ENCODE peak calls at places on chromosome 14, in nine cellular contexts. One of them, this sample, is unnamed. For H3K4me1, the result is how much of the 10 kb centered on the place peaks cover.

GRCh38 chr14:98242903-98243302 is 1029.1 kb downstream of the BCL11B start:
- DNase-seq in HepG2: no peak
- DNase-seq in H9: no peak
- DNase-seq in mammary epithelial cell: no peak
- DNase-seq in IMR-90: no peak
- DNase-seq in neuronal stem cell: no peak
- DNase-seq in MM.1S: no peak
- DNase-seq in astrocyte: no peak
- DNase-seq in adipocyte: no peak
- DNase-seq in this sample: no peak

GRCh38 chr14:101109981-101110728 is 206.6 kb upstream of the RTL1 start:
- DNase-seq in HepG2: no peak
- DNase-seq in H9: no peak
- DNase-seq in mammary epithelial cell: no peak
- DNase-seq in IMR-90: no peak
- DNase-seq in neuronal stem cell: no peak
- DNase-seq in MM.1S: no peak
- DNase-seq in astrocyte: no peak
- DNase-seq in adipocyte: no peak
- DNase-seq in this sample: peak

GRCh38 chr14:89186850-89187376 is 230.1 kb downstream of the FOXN3 start:
- DNase-seq in HepG2: no peak
- DNase-seq in H9: no peak
- DNase-seq in mammary epithelial cell: no peak
- DNase-seq in IMR-90: peak
- DNase-seq in neuronal stem cell: no peak
- DNase-seq in MM.1S: no peak
- DNase-seq in astrocyte: no peak
- DNase-seq in adipocyte: no peak
- DNase-seq in this sample: no peak

GRCh38 chr14:91410781-91411536 is 6.7 kb downstream of the CCDC88C start:
- DNase-seq in HepG2: no peak
- DNase-seq in H9: no peak
- DNase-seq in mammary epithelial cell: no peak
- DNase-seq in IMR-90: no peak
- DNase-seq in neuronal stem cell: no peak
- DNase-seq in MM.1S: no peak
- DNase-seq in astrocyte: no peak
- DNase-seq in adipocyte: no peak
- DNase-seq in this sample: no peak

GRCh38 chr14:59331217-59331616 is 134.0 kb downstream of the GPR135 start:
- DNase-seq in HepG2: no peak
- DNase-seq in H9: peak
- DNase-seq in mammary epithelial cell: no peak
- DNase-seq in IMR-90: no peak
- DNase-seq in neuronal stem cell: peak
- DNase-seq in MM.1S: no peak
- DNase-seq in astrocyte: no peak
- DNase-seq in adipocyte: no peak
- DNase-seq in this sample: no peak

GRCh38 chr14:75373133-75373532 is 54.7 kb upstream of the JDP2 start:
- DNase-seq in HepG2: no peak
- DNase-seq in H9: no peak
- DNase-seq in mammary epithelial cell: no peak
- DNase-seq in IMR-90: no peak
- DNase-seq in neuronal stem cell: no peak
- DNase-seq in MM.1S: no peak
- DNase-seq in astrocyte: no peak
- DNase-seq in adipocyte: no peak
- DNase-seq in this sample: no peak

GRCh38 chr14:69484444-69485113 is at the start of gene PLEKHD1:
- DNase-seq in HepG2: no peak
- DNase-seq in H9: peak
- DNase-seq in mammary epithelial cell: peak
- DNase-seq in IMR-90: no peak
- DNase-seq in neuronal stem cell: peak
- DNase-seq in MM.1S: no peak
- DNase-seq in astrocyte: no peak
- DNase-seq in adipocyte: no peak
- DNase-seq in this sample: no peak

GRCh38 chr14:91009501-91010152 is 50.8 kb downstream of the RPS6KA5 start:
- DNase-seq in HepG2: no peak
- DNase-seq in H9: no peak
- DNase-seq in mammary epithelial cell: no peak
- DNase-seq in IMR-90: no peak
- DNase-seq in neuronal stem cell: no peak
- DNase-seq in MM.1S: peak
- DNase-seq in astrocyte: no peak
- DNase-seq in adipocyte: no peak
- DNase-seq in this sample: no peak

GRCh38 chr14:30974628-30975027 is 50.8 kb upstream of the AP4S1 start:
- DNase-seq in HepG2: no peak
- DNase-seq in H9: no peak
- DNase-seq in mammary epithelial cell: no peak
- DNase-seq in IMR-90: peak
- DNase-seq in neuronal stem cell: no peak
- DNase-seq in MM.1S: no peak
- DNase-seq in astrocyte: peak
- DNase-seq in adipocyte: peak
- DNase-seq in this sample: no peak

GRCh38 chr14:101226265-101226602 is 322.7 kb upstream of the RTL1 start:
- DNase-seq in HepG2: no peak
- DNase-seq in H9: no peak
- DNase-seq in mammary epithelial cell: no peak
- DNase-seq in IMR-90: no peak
- DNase-seq in neuronal stem cell: no peak
- DNase-seq in MM.1S: no peak
- DNase-seq in astrocyte: no peak
- DNase-seq in adipocyte: no peak
- DNase-seq in this sample: no peak

GRCh38 chr14:54572316-54572715 is 5.4 kb downstream of the SAMD4A start:
- DNase-seq in HepG2: peak
- DNase-seq in H9: peak
- DNase-seq in mammary epithelial cell: peak
- DNase-seq in IMR-90: no peak
- DNase-seq in neuronal stem cell: no peak
- DNase-seq in MM.1S: peak
- DNase-seq in astrocyte: no peak
- DNase-seq in adipocyte: peak
- DNase-seq in this sample: no peak

GRCh38 chr14:74238974-74239847 is at the start of gene VSX2:
- DNase-seq in HepG2: no peak
- DNase-seq in H9: peak
- DNase-seq in mammary epithelial cell: no peak
- DNase-seq in IMR-90: no peak
- DNase-seq in neuronal stem cell: no peak
- DNase-seq in MM.1S: no peak
- DNase-seq in astrocyte: no peak
- DNase-seq in adipocyte: no peak
- DNase-seq in this sample: no peak

GRCh38 chr14:96408608-96409007 is 16.7 kb downstream of the AK7 start:
- DNase-seq in HepG2: no peak
- DNase-seq in H9: no peak
- DNase-seq in mammary epithelial cell: no peak
- DNase-seq in IMR-90: no peak
- DNase-seq in neuronal stem cell: no peak
- DNase-seq in MM.1S: no peak
- DNase-seq in astrocyte: no peak
- DNase-seq in adipocyte: no peak
- DNase-seq in this sample: no peak

GRCh38 chr14:96407980-96408570 is 16.1 kb downstream of the AK7 start:
- DNase-seq in HepG2: no peak
- DNase-seq in H9: no peak
- DNase-seq in mammary epithelial cell: no peak
- DNase-seq in IMR-90: no peak
- DNase-seq in neuronal stem cell: no peak
- DNase-seq in MM.1S: no peak
- DNase-seq in astrocyte: no peak
- DNase-seq in adipocyte: no peak
- DNase-seq in this sample: no peak

GRCh38 chr14:96413526-96413925 is 21.6 kb downstream of the AK7 start:
- DNase-seq in HepG2: no peak
- DNase-seq in H9: no peak
- DNase-seq in mammary epithelial cell: no peak
- DNase-seq in IMR-90: no peak
- DNase-seq in neuronal stem cell: no peak
- DNase-seq in MM.1S: no peak
- DNase-seq in astrocyte: no peak
- DNase-seq in adipocyte: no peak
- DNase-seq in this sample: no peak

GRCh38 chr14:96409701-96410100 is 17.8 kb downstream of the AK7 start:
- DNase-seq in HepG2: peak
- DNase-seq in H9: no peak
- DNase-seq in mammary epithelial cell: peak
- DNase-seq in IMR-90: no peak
- DNase-seq in neuronal stem cell: no peak
- DNase-seq in MM.1S: no peak
- DNase-seq in astrocyte: peak
- DNase-seq in adipocyte: no peak
- DNase-seq in this sample: no peak

GRCh38 chr14:96410119-96410518 is 18.2 kb downstream of the AK7 start:
- DNase-seq in HepG2: peak
- DNase-seq in H9: no peak
- DNase-seq in mammary epithelial cell: no peak
- DNase-seq in IMR-90: no peak
- DNase-seq in neuronal stem cell: no peak
- DNase-seq in MM.1S: no peak
- DNase-seq in astrocyte: no peak
- DNase-seq in adipocyte: no peak
- DNase-seq in this sample: no peak
- H3K4me1 ChIP-seq in HepG2: under half
- H3K4me1 ChIP-seq in H9: under half
- H3K4me1 ChIP-seq in mammary epithelial cell: under half
- H3K4me1 ChIP-seq in IMR-90: under half
- H3K4me1 ChIP-seq in neuronal stem cell: under half
- H3K4me1 ChIP-seq in MM.1S: under half
- H3K4me1 ChIP-seq in astrocyte: under half
- H3K4me1 ChIP-seq in adipocyte: under half
- H3K4me1 ChIP-seq in this sample: under half

GRCh38 chr14:41607119-41607785 is 576 bp downstream of the LRFN5 start:
- DNase-seq in HepG2: no peak
- DNase-seq in H9: no peak
- DNase-seq in mammary epithelial cell: peak
- DNase-seq in IMR-90: no peak
- DNase-seq in neuronal stem cell: no peak
- DNase-seq in MM.1S: no peak
- DNase-seq in astrocyte: peak
- DNase-seq in adipocyte: no peak
- DNase-seq in this sample: peak
- H3K9ac ChIP-seq in HepG2: no peak
- H3K9ac ChIP-seq in H9: no peak
- H3K9ac ChIP-seq in mammary epithelial cell: no peak
- H3K9ac ChIP-seq in IMR-90: peak
- H3K9ac ChIP-seq in neuronal stem cell: peak
- H3K9ac ChIP-seq in MM.1S: no peak
- H3K9ac ChIP-seq in astrocyte: peak
- H3K9ac ChIP-seq in adipocyte: peak
- H3K9ac ChIP-seq in this sample: no peak

GRCh38 chr14:105316563-105316941 is 2.0 kb downstream of the PACS2 start:
- DNase-seq in HepG2: no peak
- DNase-seq in H9: no peak
- DNase-seq in mammary epithelial cell: no peak
- DNase-seq in IMR-90: no peak
- DNase-seq in neuronal stem cell: no peak
- DNase-seq in MM.1S: no peak
- DNase-seq in astrocyte: no peak
- DNase-seq in adipocyte: no peak
- DNase-seq in this sample: no peak
- H3K4me1 ChIP-seq in HepG2: under half
- H3K4me1 ChIP-seq in H9: under half
- H3K4me1 ChIP-seq in mammary epithelial cell: under half
- H3K4me1 ChIP-seq in IMR-90: under half
- H3K4me1 ChIP-seq in neuronal stem cell: under half
- H3K4me1 ChIP-seq in MM.1S: under half
- H3K4me1 ChIP-seq in astrocyte: under half
- H3K4me1 ChIP-seq in adipocyte: under half
- H3K4me1 ChIP-seq in this sample: under half

GRCh38 chr14:23512156-23512555 is 39.4 kb downstream of the ZFHX2 start:
- DNase-seq in HepG2: no peak
- DNase-seq in H9: no peak
- DNase-seq in mammary epithelial cell: no peak
- DNase-seq in IMR-90: no peak
- DNase-seq in neuronal stem cell: no peak
- DNase-seq in MM.1S: no peak
- DNase-seq in astrocyte: peak
- DNase-seq in adipocyte: no peak
- DNase-seq in this sample: no peak

GRCh38 chr14:23517650-23518329 is 33.8 kb downstream of the ZFHX2 start:
- DNase-seq in HepG2: no peak
- DNase-seq in H9: no peak
- DNase-seq in mammary epithelial cell: no peak
- DNase-seq in IMR-90: no peak
- DNase-seq in neuronal stem cell: no peak
- DNase-seq in MM.1S: no peak
- DNase-seq in astrocyte: no peak
- DNase-seq in adipocyte: no peak
- DNase-seq in this sample: no peak

GRCh38 chr14:23513005-23513412 is 38.6 kb downstream of the ZFHX2 start:
- DNase-seq in HepG2: no peak
- DNase-seq in H9: no peak
- DNase-seq in mammary epithelial cell: no peak
- DNase-seq in IMR-90: no peak
- DNase-seq in neuronal stem cell: no peak
- DNase-seq in MM.1S: no peak
- DNase-seq in astrocyte: no peak
- DNase-seq in adipocyte: no peak
- DNase-seq in this sample: no peak

GRCh38 chr14:23513466-23514008 is 38.0 kb downstream of the ZFHX2 start:
- DNase-seq in HepG2: no peak
- DNase-seq in H9: no peak
- DNase-seq in mammary epithelial cell: no peak
- DNase-seq in IMR-90: no peak
- DNase-seq in neuronal stem cell: no peak
- DNase-seq in MM.1S: no peak
- DNase-seq in astrocyte: no peak
- DNase-seq in adipocyte: no peak
- DNase-seq in this sample: no peak

DNA sequence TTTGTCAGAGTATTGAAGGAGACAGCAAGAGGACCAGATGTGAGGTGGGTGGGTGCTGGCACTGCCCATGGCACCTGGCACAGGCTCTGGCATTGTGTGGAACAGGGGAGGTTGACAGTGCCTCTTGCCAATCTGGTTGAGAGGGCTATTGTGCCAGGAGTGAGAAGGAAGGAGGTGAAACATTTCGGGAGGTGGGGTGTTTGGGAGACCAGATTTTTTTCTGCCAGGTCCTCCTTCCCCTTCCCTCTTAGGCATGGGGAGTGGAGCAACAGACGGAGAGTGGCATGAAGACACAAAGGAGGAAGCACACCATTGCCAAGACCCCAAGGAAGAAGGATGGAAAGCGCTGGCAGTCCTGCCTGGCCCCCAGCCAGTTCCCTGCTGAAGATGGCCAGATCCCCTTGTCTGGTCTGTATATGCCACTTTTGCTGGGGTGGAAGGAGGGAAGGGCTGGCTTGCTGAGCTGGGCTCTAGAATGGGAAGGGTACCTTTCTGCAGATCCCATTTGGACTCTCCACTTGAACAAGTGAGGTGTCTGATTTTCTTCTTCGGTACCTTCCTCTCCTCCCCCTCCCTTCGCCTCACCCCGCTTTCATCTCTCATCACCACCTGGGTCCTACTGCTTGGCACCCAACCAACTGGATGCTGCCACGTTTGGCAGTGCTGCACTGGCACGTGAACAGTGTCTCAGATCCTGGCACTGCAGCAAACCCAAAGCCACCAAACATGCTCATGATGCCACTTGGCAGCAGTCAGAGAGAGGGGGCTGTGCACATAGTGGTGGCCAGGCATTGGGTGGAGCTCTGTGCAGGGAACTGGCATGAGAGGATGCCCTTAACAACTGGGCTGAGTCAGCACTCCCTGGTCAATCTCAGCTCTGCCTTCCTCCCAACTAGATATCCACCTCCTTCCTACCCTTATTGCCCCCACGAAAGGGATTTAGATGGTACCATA is 37.3 kb downstream of the ZFHX2 start:
- DNase-seq in HepG2: no peak
- DNase-seq in H9: peak
- DNase-seq in mammary epithelial cell: no peak
- DNase-seq in IMR-90: no peak
- DNase-seq in neuronal stem cell: no peak
- DNase-seq in MM.1S: no peak
- DNase-seq in astrocyte: no peak
- DNase-seq in adipocyte: no peak
- DNase-seq in this sample: no peak
- H3K9ac ChIP-seq in HepG2: no peak
- H3K9ac ChIP-seq in H9: no peak
- H3K9ac ChIP-seq in mammary epithelial cell: no peak
- H3K9ac ChIP-seq in IMR-90: no peak
- H3K9ac ChIP-seq in neuronal stem cell: no peak
- H3K9ac ChIP-seq in MM.1S: no peak
- H3K9ac ChIP-seq in astrocyte: no peak
- H3K9ac ChIP-seq in adipocyte: no peak
- H3K9ac ChIP-seq in this sample: no peak